ENCODE peak calls at places on chromosomes 12 and 14, in six cellular contexts. B, S, K, D, L and G are unnamed samples.

GRCh38 chr12:52411806-52412205 is 5.7 kb upstream of the KRT82 start:
- DNase-seq in B (no peak), S (no peak), K (no peak), D (no peak), L (no peak), G (no peak)

GRCh38 chr12:48795550-48796455 is 6.9 kb upstream of the ADCY6 start:
- DNase-seq in B (peak), S (peak), K (peak), D (peak), L (peak), G (peak)

GRCh38 chr14:29236848-29237247 is 470.3 kb downstream of the FOXG1 start:
- DNase-seq in B (peak), S (no peak), K (no peak), D (no peak), L (peak), G (no peak)

GRCh38 chr14:102092806-102093205 is 6.0 kb upstream of the HSP90AA1 start:
- DNase-seq in B (no peak), S (no peak), K (no peak), D (no peak), L (no peak), G (no peak)

GRCh38 chr14:81427348-81428058 is 27.4 kb upstream of the STON2 start:
- DNase-seq in B (no peak), S (peak), K (no peak), D (no peak), L (no peak), G (no peak)

GRCh38 chr12:129423041-129423580 is 480.7 kb downstream of the TMEM132D start:
- DNase-seq in B (no peak), S (no peak), K (no peak), D (no peak), L (no peak), G (no peak)

GRCh38 chr14:79855789-79856188 is 355.5 kb downstream of the DIO2 start:
- DNase-seq in B (peak), S (no peak), K (no peak), D (no peak), L (peak), G (no peak)

GRCh38 chr12:9334026-9334692 is 126.0 kb upstream of the PZP start:
- DNase-seq in B (peak), S (no peak), K (no peak), D (no peak), L (no peak), G (no peak)

GRCh38 chr12:109513977-109514376 is 36.5 kb downstream of the UBE3B start:
- DNase-seq in B (peak), S (no peak), K (no peak), D (no peak), L (no peak), G (no peak)

GRCh38 chr12:47744005-47744651 is 14.6 kb downstream of the RAPGEF3 start:
- DNase-seq in B (no peak), S (peak), K (no peak), D (peak), L (no peak), G (peak)

GRCh38 chr14:58078068-58078467 is 73.9 kb downstream of the ARMH4 start:
- DNase-seq in B (peak), S (peak), K (no peak), D (no peak), L (peak), G (no peak)

GRCh38 chr12:53591301-53592206 is 34.6 kb downstream of the ATF7 start:
- DNase-seq in B (no peak), S (no peak), K (peak), D (no peak), L (peak), G (no peak)

GRCh38 chr12:118685983-118686607 is 295.2 kb upstream of the SRRM4 start:
- DNase-seq in B (no peak), S (no peak), K (no peak), D (no peak), L (no peak), G (no peak)

GRCh38 chr12:12718853-12719252 is 1.7 kb downstream of the CDKN1B start:
- DNase-seq in B (peak), S (no peak), K (no peak), D (no peak), L (peak), G (no peak)

GRCh38 chr12:122895290-122895689 is 634 bp downstream of the VPS37B start:
- DNase-seq in B (no peak), S (no peak), K (no peak), D (no peak), L (no peak), G (no peak)

GRCh38 chr14:70359076-70359424 is 433 bp downstream of the COX16 start:
- DNase-seq in B (no peak), S (no peak), K (no peak), D (no peak), L (no peak), G (no peak)

GRCh38 chr14:20697273-20698017 is 8.9 kb downstream of the ANG start:
- DNase-seq in B (peak), S (peak), K (peak), D (peak), L (peak), G (peak)

GRCh38 chr14:103518416-103519042 is 4.1 kb downstream of the CKB start:
- DNase-seq in B (peak), S (peak), K (no peak), D (peak), L (peak), G (peak)

GRCh38 chr14:95047754-95048153 is 109.6 kb downstream of the DICER1 start:
- DNase-seq in B (no peak), S (no peak), K (no peak), D (no peak), L (no peak), G (no peak)

GRCh38 chr14:55130194-55130550 is 1.1 kb downstream of the LGALS3 start:
- DNase-seq in B (peak), S (peak), K (no peak), D (no peak), L (peak), G (peak)

GRCh38 chr14:57319636-57320035 is 50.9 kb downstream of the AP5M1 start:
- DNase-seq in B (no peak), S (peak), K (no peak), D (no peak), L (no peak), G (no peak)

GRCh38 chr12:72264548-72265175 is 7.5 kb upstream of the TRHDE start:
- DNase-seq in B (peak), S (peak), K (no peak), D (no peak), L (peak), G (no peak)

GRCh38 chr14:37090026-37090425 is 82.4 kb downstream of the SLC25A21 start:
- DNase-seq in B (no peak), S (no peak), K (no peak), D (no peak), L (no peak), G (no peak)

GRCh38 chr14:74984241-74985027 is 18.3 kb upstream of the EIF2B2 start:
- DNase-seq in B (no peak), S (no peak), K (no peak), D (no peak), L (no peak), G (peak)

GRCh38 chr14:74988131-74988530 is 14.6 kb upstream of the EIF2B2 start:
- DNase-seq in B (peak), S (peak), K (no peak), D (no peak), L (peak), G (no peak)

GRCh38 chr14:74985028-74985310 is 17.8 kb upstream of the EIF2B2 start:
- DNase-seq in B (no peak), S (no peak), K (no peak), D (no peak), L (no peak), G (no peak)

GRCh38 chr14:74983343-74983742 is 19.4 kb upstream of the EIF2B2 start:
- DNase-seq in B (no peak), S (no peak), K (no peak), D (no peak), L (no peak), G (no peak)

GRCh38 chr14:74985806-74986205 is 16.9 kb upstream of the EIF2B2 start:
- DNase-seq in B (no peak), S (no peak), K (no peak), D (no peak), L (no peak), G (no peak)
- H2AK5ac ChIP-seq in B (no peak), S (no peak), K (no peak), D (no peak), L (no peak), G (no peak)

DNA sequence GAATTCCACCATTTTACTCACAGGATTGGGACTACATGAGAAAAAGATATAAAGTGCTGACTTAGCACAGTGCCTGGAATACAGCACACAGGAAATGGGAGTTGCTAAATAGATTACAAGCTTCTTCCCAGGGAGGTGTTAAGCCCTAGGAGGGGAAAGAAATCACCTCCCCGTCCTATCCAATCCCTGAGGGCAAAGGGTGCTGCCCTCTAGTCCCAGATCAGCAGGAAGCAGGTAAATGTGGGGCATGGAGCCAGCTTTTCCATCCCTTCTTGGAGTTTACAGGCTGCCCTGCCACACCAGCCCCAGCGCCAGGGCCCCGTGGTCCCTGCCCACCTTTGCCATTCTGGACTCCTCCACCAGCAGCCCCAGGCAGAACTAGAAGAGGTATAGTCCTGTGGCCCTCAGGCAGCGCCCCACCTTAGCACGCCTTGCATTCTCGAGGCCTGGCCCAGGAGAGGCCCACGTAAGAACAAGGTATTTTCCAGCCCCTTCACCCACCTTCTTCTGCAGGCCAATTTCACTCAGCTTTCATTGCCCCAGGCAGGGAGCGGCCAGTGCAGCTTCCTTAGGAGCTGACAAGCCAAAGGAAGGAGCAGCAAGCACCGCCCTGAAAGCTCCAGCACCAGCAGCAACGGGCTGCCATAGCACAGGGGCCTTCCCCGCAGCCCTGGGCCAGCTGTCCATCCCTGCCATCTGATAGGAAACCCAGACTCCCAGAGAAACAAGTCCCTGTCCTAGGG is 28.8 kb upstream of the RPLP0 start:
- DNase-seq in B (no peak), S (peak), K (no peak), D (no peak), L (peak), G (peak)
- H2AK5ac ChIP-seq in B (peak), S (peak), K (peak), D (peak), L (peak), G (peak)

GRCh38 chr12:112458330-112458729 is 39.6 kb downstream of the PTPN11 start:
- DNase-seq in B (no peak), S (no peak), K (no peak), D (no peak), L (no peak), G (no peak)
- H2AK5ac ChIP-seq in B (no peak), S (no peak), K (no peak), D (no peak), L (no peak), G (no peak)

GRCh38 chr12:18967814-18968213 is 161.7 kb upstream of the PLEKHA5 start:
- DNase-seq in B (no peak), S (no peak), K (no peak), D (no peak), L (no peak), G (no peak)
- H2AK5ac ChIP-seq in B (no peak), S (no peak), K (no peak), D (no peak), L (no peak), G (no peak)

GRCh38 chr14:75450381-75451276 is 22.8 kb downstream of the JDP2 start:
- DNase-seq in B (peak), S (no peak), K (no peak), D (no peak), L (no peak), G (no peak)

GRCh38 chr14:75449703-75450102 is 21.9 kb downstream of the JDP2 start:
- DNase-seq in B (no peak), S (no peak), K (no peak), D (no peak), L (no peak), G (no peak)

GRCh38 chr14:75453817-75454434 is 26.1 kb downstream of the JDP2 start:
- DNase-seq in B (no peak), S (peak), K (no peak), D (no peak), L (no peak), G (no peak)

GRCh38 chr14:75452900-75453816 is 25.3 kb downstream of the JDP2 start:
- DNase-seq in B (peak), S (peak), K (peak), D (peak), L (peak), G (peak)

GRCh38 chr14:75452324-75452723 is 24.5 kb downstream of the JDP2 start:
- DNase-seq in B (no peak), S (peak), K (no peak), D (no peak), L (no peak), G (no peak)
- H2AK5ac ChIP-seq in B (peak), S (no peak), K (peak), D (peak), L (peak), G (no peak)